ENCODE peak calls at places on chromosome 14, in eight cellular contexts. H is prostate gland; M is effector CD4-positive, alpha-beta T cell; G is left cardiac atrium; B is lower lobe of right lung; J is GM04504; K is activated naive CD8-positive, alpha-beta T cell treated with anti-CD3 and anti-CD28 coated beads, Interleukin-2, amount 50 U/mL, for 16 hours; S is NCI-H1092 treated with DMSO at 0.1 percent for 48 hours. E is an unnamed sample.

GRCh38 chr14:104559043-104559768 is 20.4 kb upstream of the C14orf180 start:
- DNase-seq in H (no peak), G (peak), M (no peak), B (peak), S (no peak), J (no peak), K (no peak), E (no peak)

GRCh38 chr14:29643415-29644206 is 284.0 kb downstream of the PRKD1 start:
- DNase-seq in K (no peak), S (no peak), M (no peak), B (no peak), H (no peak), G (no peak), J (no peak), E (peak)

GRCh38 chr14:71141701-71142374 is 234.6 kb downstream of the PCNX1 start:
- DNase-seq in G (no peak), M (no peak), K (no peak), H (no peak), B (no peak), J (no peak), S (no peak), E (no peak)

GRCh38 chr14:23543403-23543802 is 8.2 kb downstream of the ZFHX2 start:
- DNase-seq in H (no peak), B (no peak), K (no peak), M (no peak), S (no peak), G (no peak), J (no peak), E (no peak)

GRCh38 chr14:99273724-99274345 is 1.8 kb upstream of the BCL11B start:
- DNase-seq in S (peak), B (no peak), H (no peak), K (no peak), M (no peak), J (no peak), G (no peak), E (no peak)

GRCh38 chr14:104136472-104137296 is 1.7 kb upstream of the KIF26A start:
- DNase-seq in K (no peak), M (no peak), J (no peak), G (peak), H (no peak), S (no peak), B (peak), E (peak)

GRCh38 chr14:63220526-63220925 is 16.3 kb downstream of the RHOJ start:
- DNase-seq in H (no peak), G (no peak), S (no peak), M (no peak), K (no peak), B (no peak), J (no peak), E (no peak)

GRCh38 chr14:76647699-76648298 is 113.5 kb upstream of the VASH1 start:
- DNase-seq in J (peak), M (no peak), S (peak), K (no peak), G (no peak), H (peak), B (no peak), E (peak)

GRCh38 chr14:28813810-28814209 is 47.2 kb downstream of the FOXG1 start:
- DNase-seq in J (peak), H (no peak), M (no peak), B (no peak), K (no peak), S (no peak), G (no peak), E (no peak)

E was measured in NCI-H460.